ENCODE peak calls at places on chromosomes 4 and X, in ten cellular contexts. R is IMR-90; J is T-cell; S is stimulated activated CD4-positive, alpha-beta T cell treated with anti-CD3 and anti-CD28 coated beads, TNF-alpha, amount 100 ng/mL, for 24 hours; X is non-pigmented ciliary epithelial cell; A is amniotic stem cell; F is epithelial cell of esophagus; I is foreskin fibroblast; H is dorsolateral prefrontal cortex; D is hypothalamus. G is an unnamed sample.

GRCh38 chr4:128424524-128425195 is 137.0 kb upstream of the PGRMC2 start:
- DNase-seq in A (no peak), X (no peak), F (peak), H (no peak), J (no peak), R (peak), D (no peak), S (no peak), I (peak), G (peak)

GRCh38 chrX:67574696-67575095 is 30.9 kb downstream of the AR start:
- DNase-seq in R (no peak), J (no peak), H (no peak), S (no peak), D (no peak), X (no peak), F (peak), A (no peak), I (no peak), G (no peak)

GRCh38 chrX:68932611-68933010 is 103.8 kb downstream of the EFNB1 start:
- DNase-seq in I (no peak), A (no peak), D (no peak), R (no peak), J (no peak), H (peak), X (no peak), S (no peak), F (no peak), G (no peak)

GRCh38 chrX:153190384-153190783 is 11.3 kb downstream of the MAGEA1 start:
- DNase-seq in A (no peak), I (no peak), H (no peak), X (no peak), J (no peak), F (no peak), S (no peak), D (no peak), R (no peak), G (no peak)

GRCh38 chrX:117335209-117335608 is 781.4 kb downstream of the KLHL13 start:
- DNase-seq in R (no peak), F (no peak), S (no peak), J (no peak), X (no peak), H (no peak), A (no peak), D (no peak), I (no peak), G (no peak)

GRCh38 chr4:1404573-1405248 is 1.5 kb downstream of the NKX1-1 start:
- DNase-seq in J (no peak), F (no peak), R (no peak), S (no peak), I (no peak), D (no peak), A (no peak), H (no peak), X (no peak), G (no peak)

GRCh38 chr4:30722916-30723270 is 2.7 kb downstream of the PCDH7 start:
- DNase-seq in S (no peak), X (no peak), D (no peak), H (no peak), J (no peak), A (no peak), F (no peak), R (no peak), I (no peak), G (no peak)

GRCh38 chr4:3204021-3204431 is 44.9 kb upstream of the MSANTD1 start:
- DNase-seq in X (no peak), R (peak), F (peak), S (no peak), H (no peak), I (peak), J (no peak), D (no peak), A (peak), G (no peak)

GRCh38 chrX:40152173-40152705 is 54.5 kb upstream of the BCOR start:
- DNase-seq in F (no peak), H (no peak), A (no peak), J (no peak), S (no peak), X (no peak), R (no peak), I (no peak), D (no peak), G (no peak)

GRCh38 chrX:132954323-132954722 is 4.1 kb downstream of the HS6ST2 start:
- DNase-seq in A (no peak), I (no peak), S (no peak), D (no peak), X (no peak), R (no peak), J (no peak), H (no peak), F (peak), G (no peak)

GRCh38 chr4:189046642-189047041 is 894.0 kb upstream of the FRG1 start:
- DNase-seq in J (no peak), R (peak), S (no peak), H (no peak), X (no peak), D (no peak), A (no peak), I (no peak), F (peak), G (peak)

GRCh38 chrX:35439692-35440091 is 358.4 kb upstream of the MAGEB16 start:
- DNase-seq in J (no peak), X (no peak), F (peak), D (no peak), S (no peak), R (no peak), A (no peak), H (no peak), I (no peak), G (no peak)

GRCh38 chrX:12971282-12972003 is 3.5 kb upstream of the TMSB4X start:
- DNase-seq in H (peak), S (no peak), J (no peak), X (no peak), D (no peak), I (no peak), A (no peak), F (no peak), R (no peak), G (no peak)